ENCODE peak calls at places on chromosome 22, in four cellular contexts. One of them, this sample, is unnamed.

GRCh38 chr22:36808611-36809344 is 8.1 kb downstream of the PVALB start:
- DNase-seq in HL-60: no peak
- DNase-seq in K562: no peak
- DNase-seq in GM12878: no peak
- DNase-seq in this sample: no peak

GRCh38 chr22:35477911-35478582 is 62.6 kb upstream of the RASD2 start:
- DNase-seq in HL-60: peak
- DNase-seq in K562: peak
- DNase-seq in GM12878: no peak
- DNase-seq in this sample: no peak

GRCh38 chr22:31846161-31847115 is 92.6 kb downstream of the DEPDC5 start:
- DNase-seq in HL-60: no peak
- DNase-seq in K562: peak
- DNase-seq in GM12878: no peak
- DNase-seq in this sample: no peak

GRCh38 chr22:40766956-40767355 is 52.2 kb downstream of the SLC25A17 start:
- DNase-seq in HL-60: no peak
- DNase-seq in K562: no peak
- DNase-seq in GM12878: no peak
- DNase-seq in this sample: no peak

GRCh38 chr22:44685384-44686056 is 16.5 kb upstream of the PRR5 start:
- DNase-seq in HL-60: no peak
- DNase-seq in K562: peak
- DNase-seq in GM12878: peak
- DNase-seq in this sample: no peak

GRCh38 chr22:20648306-20648903 is 125.5 kb upstream of the SERPIND1 start:
- DNase-seq in HL-60: no peak
- DNase-seq in K562: no peak
- DNase-seq in GM12878: no peak
- DNase-seq in this sample: no peak

GRCh38 chr22:37417264-37417663 is 10.0 kb downstream of the ELFN2 start:
- DNase-seq in HL-60: no peak
- DNase-seq in K562: no peak
- DNase-seq in GM12878: no peak
- DNase-seq in this sample: no peak

GRCh38 chr22:29707471-29707870 is 12.3 kb upstream of the CABP7 start:
- DNase-seq in HL-60: no peak
- DNase-seq in K562: no peak
- DNase-seq in GM12878: no peak
- DNase-seq in this sample: no peak

GRCh38 chr22:38016182-38017078 is 32.1 kb upstream of the SOX10 start:
- DNase-seq in HL-60: no peak
- DNase-seq in K562: no peak
- DNase-seq in GM12878: no peak
- DNase-seq in this sample: no peak

GRCh38 chr22:37623075-37624016 is 14.7 kb downstream of the GGA1 start:
- DNase-seq in HL-60: no peak
- DNase-seq in K562: peak
- DNase-seq in GM12878: no peak
- DNase-seq in this sample: peak

GRCh38 chr22:37647928-37648327 is 8.5 kb downstream of the SH3BP1 start:
- DNase-seq in HL-60: no peak
- DNase-seq in K562: no peak
- DNase-seq in GM12878: no peak
- DNase-seq in this sample: no peak

GRCh38 chr22:44732017-44732561 is 20.3 kb upstream of the ARHGAP8 start:
- DNase-seq in HL-60: no peak
- DNase-seq in K562: no peak
- DNase-seq in GM12878: no peak
- DNase-seq in this sample: no peak

GRCh38 chr22:44894782-44895181 is 115.0 kb downstream of the PHF21B start:
- DNase-seq in HL-60: no peak
- DNase-seq in K562: no peak
- DNase-seq in GM12878: no peak
- DNase-seq in this sample: no peak

GRCh38 chr22:37371491-37371890 is 55.8 kb downstream of the ELFN2 start:
- DNase-seq in HL-60: no peak
- DNase-seq in K562: no peak
- DNase-seq in GM12878: no peak
- DNase-seq in this sample: no peak

GRCh38 chr22:37803195-37803635 is 4.5 kb upstream of the GCAT start:
- DNase-seq in HL-60: no peak
- DNase-seq in K562: peak
- DNase-seq in GM12878: no peak
- DNase-seq in this sample: no peak

GRCh38 chr22:32815943-32816342 is 14.4 kb downstream of the TIMP3 start:
- DNase-seq in HL-60: no peak
- DNase-seq in K562: no peak
- DNase-seq in GM12878: no peak
- DNase-seq in this sample: no peak

GRCh38 chr22:22071455-22071854 is 88.9 kb upstream of the TOP3B start:
- DNase-seq in HL-60: no peak
- DNase-seq in K562: no peak
- DNase-seq in GM12878: no peak
- DNase-seq in this sample: no peak

GRCh38 chr22:35918466-35918865 is 110.2 kb downstream of the RBFOX2 start:
- DNase-seq in HL-60: no peak
- DNase-seq in K562: no peak
- DNase-seq in GM12878: no peak
- DNase-seq in this sample: no peak

GRCh38 chr22:31995046-31995445 is 48.0 kb upstream of the SLC5A1 start:
- DNase-seq in HL-60: no peak
- DNase-seq in K562: peak
- DNase-seq in GM12878: no peak
- DNase-seq in this sample: no peak

GRCh38 chr22:42990131-42990838 is 24.7 kb downstream of the PACSIN2 start:
- DNase-seq in HL-60: no peak
- DNase-seq in K562: no peak
- DNase-seq in GM12878: no peak
- DNase-seq in this sample: no peak

GRCh38 chr22:31577711-31578110 is 81.4 kb downstream of the SFI1 start:
- DNase-seq in HL-60: no peak
- DNase-seq in K562: no peak
- DNase-seq in GM12878: no peak
- DNase-seq in this sample: no peak

DNA sequence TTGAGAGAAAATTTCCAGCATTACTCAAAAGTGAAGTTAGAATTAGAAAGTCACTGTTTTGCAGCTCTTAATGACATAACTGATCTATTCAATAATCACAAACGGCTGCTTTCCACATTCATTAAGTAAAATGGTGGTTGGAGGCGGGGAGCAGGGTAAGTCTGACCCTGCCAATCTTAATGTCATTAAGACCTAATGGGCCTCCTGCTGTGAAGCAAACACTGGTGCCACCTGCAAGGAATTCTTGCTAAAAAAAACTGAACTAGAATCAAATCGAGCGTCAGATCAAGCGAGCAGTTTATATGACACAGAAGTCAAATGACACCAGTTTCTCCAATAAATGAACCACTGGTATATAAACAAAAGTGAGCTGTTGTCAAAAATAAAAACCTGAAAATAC is 351.5 kb downstream of the BRD1 start:
- DNase-seq in HL-60: no peak
- DNase-seq in K562: no peak
- DNase-seq in GM12878: no peak
- DNase-seq in this sample: no peak
- TF ChIP-seq SPI1 in HL-60: no peak
- TF ChIP-seq SPI1 in K562: no peak
- TF ChIP-seq SPI1 in GM12878: no peak
- TF ChIP-seq SPI1 in this sample: no peak

GRCh38 chr22:39098026-39098425 is 982 bp downstream of the APOBEC3H start:
- DNase-seq in HL-60: no peak
- DNase-seq in K562: no peak
- DNase-seq in GM12878: peak
- DNase-seq in this sample: no peak
- TF ChIP-seq SPI1 in HL-60: no peak
- TF ChIP-seq SPI1 in K562: no peak
- TF ChIP-seq SPI1 in GM12878: no peak
- TF ChIP-seq SPI1 in this sample: no peak

DNA sequence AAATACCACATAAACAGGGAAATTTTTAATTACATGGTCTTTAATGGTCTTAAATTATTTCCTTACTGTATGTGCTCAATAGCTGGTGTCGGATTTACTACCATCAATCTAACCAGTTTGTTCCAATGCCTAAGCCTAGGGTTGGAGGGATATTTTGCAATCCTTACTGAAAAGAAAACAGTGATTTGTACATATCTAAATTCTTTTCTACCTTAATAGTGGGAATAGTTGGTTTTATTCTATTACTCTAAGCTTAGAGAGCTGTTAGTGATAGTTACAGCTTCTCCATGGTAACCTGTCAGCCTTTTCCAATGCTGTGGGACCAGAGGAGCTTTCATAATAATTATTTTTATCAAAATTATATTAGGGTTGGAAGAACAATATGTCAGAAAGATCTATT is 261.7 kb upstream of the PITPNB start:
- DNase-seq in HL-60: no peak
- DNase-seq in K562: no peak
- DNase-seq in GM12878: no peak
- DNase-seq in this sample: no peak
- TF ChIP-seq SPI1 in HL-60: no peak
- TF ChIP-seq SPI1 in K562: no peak
- TF ChIP-seq SPI1 in GM12878: no peak
- TF ChIP-seq SPI1 in this sample: no peak

GRCh38 chr22:27089303-27089702 is 431.9 kb downstream of the MIAT start:
- DNase-seq in HL-60: no peak
- DNase-seq in K562: no peak
- DNase-seq in GM12878: no peak
- DNase-seq in this sample: no peak

GRCh38 chr22:27086080-27086479 is 428.7 kb downstream of the MIAT start:
- DNase-seq in HL-60: no peak
- DNase-seq in K562: no peak
- DNase-seq in GM12878: no peak
- DNase-seq in this sample: no peak

GRCh38 chr22:27090595-27090994 is 433.2 kb downstream of the MIAT start:
- DNase-seq in HL-60: no peak
- DNase-seq in K562: no peak
- DNase-seq in GM12878: no peak
- DNase-seq in this sample: no peak

GRCh38 chr22:27086728-27087450 is 429.5 kb downstream of the MIAT start:
- DNase-seq in HL-60: no peak
- DNase-seq in K562: no peak
- DNase-seq in GM12878: no peak
- DNase-seq in this sample: no peak

DNA sequence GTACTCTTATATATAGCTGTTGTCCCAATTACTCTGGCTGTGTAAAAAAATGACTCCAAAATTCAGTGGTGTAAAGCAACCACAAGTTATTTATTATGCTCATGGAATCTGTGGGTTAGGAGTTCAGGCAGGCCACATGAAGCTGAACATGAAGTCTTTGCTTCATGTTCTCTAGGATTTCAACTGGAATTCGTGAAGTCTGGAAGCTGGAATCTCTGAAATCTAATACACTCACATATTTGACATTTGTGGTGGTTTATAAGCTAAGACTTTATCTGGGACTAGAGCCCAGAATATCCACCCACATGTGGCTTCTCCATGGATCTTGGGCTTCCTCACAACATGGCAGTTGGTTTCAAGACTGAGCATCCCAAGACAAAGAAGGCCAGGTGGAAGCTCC is 430.6 kb downstream of the MIAT start:
- DNase-seq in HL-60: no peak
- DNase-seq in K562: no peak
- DNase-seq in GM12878: no peak
- DNase-seq in this sample: no peak
- TF ChIP-seq SPI1 in HL-60: no peak
- TF ChIP-seq SPI1 in K562: no peak
- TF ChIP-seq SPI1 in GM12878: no peak
- TF ChIP-seq SPI1 in this sample: no peak

This sample was measured in GM12891.